ENCODE peak calls at places on chromosomes 13 and 19, in four cellular contexts. R, O, M and J are unnamed samples.
A peak's percentile ranks its signal among the peaks of the same experiment; 100 is the strongest.

GRCh38 chr19:43574424-43575155 is 737 bp downstream of the XRCC1 start:
- DNase-seq in O (no peak), R (no peak), M (no peak), J (no peak)

GRCh38 chr13:113742445-113743120 is 16.4 kb upstream of the TMEM255B start:
- DNase-seq in R (no peak), M (no peak), O (no peak), J (no peak)

GRCh38 chr13:33610471-33611015 is 207.4 kb upstream of the RFC3 start:
- DNase-seq in M (peak; percentile 95), O (no peak), R (no peak), J (peak; percentile 36)

GRCh38 chr19:16371540-16371986 is 46.9 kb downstream of the KLF2 start:
- DNase-seq in R (no peak), M (no peak), O (peak; percentile 79), J (no peak)

GRCh38 chr19:1239420-1239795 is 1.6 kb upstream of the CBARP start:
- DNase-seq in R (no peak), M (no peak), O (no peak), J (no peak)

GRCh38 chr13:27280009-27280646 is 9.5 kb downstream of the RASL11A start:
- DNase-seq in M (no peak), O (no peak), R (no peak), J (no peak)

GRCh38 chr13:97386832-97387486 is 47.0 kb upstream of the RAP2A start:
- DNase-seq in M (no peak), O (no peak), R (no peak), J (no peak)

GRCh38 chr19:8311461-8312260 is 3.5 kb upstream of the CD320 start:
- DNase-seq in M (no peak), O (no peak), R (no peak), J (no peak)

GRCh38 chr19:38569368-38569983 is 48.3 kb downstream of the MAP4K1 start:
- DNase-seq in M (peak; percentile 44), R (no peak), O (no peak), J (no peak)

GRCh38 chr13:71977028-71977427 is 110.0 kb upstream of the DACH1 start:
- DNase-seq in M (no peak), O (no peak), R (no peak), J (no peak)

GRCh38 chr19:51366999-51367564 is 894 bp upstream of the ETFB start:
- DNase-seq in O (no peak), R (peak; percentile 44), M (no peak), J (no peak)

DNA sequence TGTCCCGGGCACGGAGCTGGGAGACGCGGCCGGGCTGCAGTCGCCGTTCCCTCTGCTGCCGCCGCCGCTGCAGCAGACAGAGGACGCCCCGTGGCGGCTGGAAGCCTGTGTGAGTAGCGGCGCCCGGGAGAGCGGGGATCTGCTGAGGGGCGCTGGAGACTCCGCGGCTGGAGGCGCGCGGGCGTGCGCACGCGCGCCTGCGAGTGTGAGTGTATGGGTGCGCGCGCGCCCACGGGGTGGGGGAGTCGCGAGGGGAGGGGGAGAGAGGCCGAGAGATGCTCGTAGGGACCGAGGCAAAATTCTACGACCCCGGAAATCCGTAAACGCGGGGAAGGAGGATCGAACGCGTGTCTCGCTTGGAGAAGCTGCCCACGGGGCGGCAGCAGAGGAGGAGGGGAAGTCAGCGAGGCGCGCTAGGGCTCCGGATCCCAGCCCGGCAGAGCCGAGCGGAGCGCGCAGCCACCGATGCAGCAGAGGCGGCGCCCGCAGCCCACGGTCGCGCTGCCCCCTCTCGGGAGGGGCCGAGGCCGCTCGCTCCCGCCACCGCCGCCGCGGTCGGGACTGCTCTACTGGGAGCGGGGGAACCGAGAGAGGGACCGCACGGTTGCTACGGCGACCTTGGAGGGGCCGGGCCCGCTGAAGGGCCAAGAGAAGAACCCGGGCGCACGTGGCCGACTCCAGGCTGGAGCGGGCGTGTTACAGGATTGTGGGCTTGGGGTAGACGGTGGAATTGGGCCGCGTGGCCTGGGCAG is at the start of gene ENOX1:
- DNase-seq in R (peak; percentile 92), M (no peak), O (no peak), J (no peak)
- TF ChIP-seq TCF12 in R (no peak), M (no peak), O (no peak), J (no peak)

DNA sequence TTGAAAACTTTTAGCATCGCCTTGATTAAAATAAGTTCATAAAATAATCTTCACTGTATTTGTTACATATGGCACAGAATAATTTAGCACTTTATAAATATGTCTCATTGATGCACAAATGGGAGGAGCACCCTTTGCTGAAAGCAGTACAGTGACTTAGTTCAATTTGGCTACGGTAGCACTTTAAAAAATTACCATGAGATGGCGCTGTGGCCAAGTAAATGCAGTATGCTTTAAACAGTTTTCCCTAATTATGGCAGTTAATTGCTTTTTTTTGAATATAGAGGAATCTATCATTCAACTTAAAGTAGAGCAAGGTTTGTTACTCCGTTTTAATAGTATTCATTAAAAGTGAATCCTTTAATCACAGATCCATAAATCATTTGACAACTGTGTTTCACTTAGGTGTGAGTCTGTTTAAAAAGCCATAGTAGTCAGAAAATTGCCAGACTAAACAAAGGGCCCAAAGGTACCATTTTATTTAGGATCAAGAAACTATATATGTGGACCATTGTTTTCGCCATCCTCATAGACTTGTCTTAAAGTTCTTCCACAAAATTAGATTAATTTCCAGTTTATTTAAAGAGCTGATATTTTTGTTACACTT is 34.7 kb upstream of the ESD start:
- DNase-seq in M (peak; percentile 22), O (no peak), R (peak; percentile 33), J (peak; percentile 67)
- TF ChIP-seq TCF12 in M (no peak), O (no peak), R (no peak), J (no peak)

DNA sequence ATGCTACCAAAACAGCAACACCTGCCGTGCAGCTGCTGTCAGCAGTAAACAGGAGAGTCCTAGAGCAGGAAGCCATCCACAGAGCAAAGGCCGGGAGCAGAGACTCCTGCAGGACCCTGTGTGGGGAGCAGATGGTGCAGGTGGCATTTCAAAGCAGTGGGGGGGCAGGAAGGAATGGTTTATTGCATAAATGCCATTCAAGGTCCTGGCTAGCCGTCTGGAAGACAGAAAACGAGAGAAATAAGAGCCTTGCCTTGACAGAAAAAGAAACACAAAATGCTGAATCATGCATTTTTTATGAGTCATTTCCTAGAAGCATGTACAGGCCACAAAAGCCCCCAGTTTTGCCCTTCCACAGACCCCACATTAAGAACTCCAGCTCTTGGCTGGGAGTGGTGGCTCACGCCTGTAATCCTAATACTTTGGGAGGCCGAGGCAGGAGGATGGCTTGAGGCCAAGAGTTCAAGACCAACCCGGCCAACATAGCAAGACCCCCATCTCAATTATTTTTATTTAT is 5.4 kb downstream of the RSPH6A start:
- DNase-seq in M (no peak), O (no peak), R (no peak), J (no peak)
- TF ChIP-seq TCF12 in M (no peak), O (peak; percentile 78), R (peak; percentile 83), J (peak; percentile 83)

GRCh38 chr19:10412257-10412977 is 7.9 kb upstream of the PDE4A start:
- DNase-seq in O (peak; percentile 94), R (no peak), M (no peak), J (no peak)

GRCh38 chr19:10406191-10406590 is 2.8 kb upstream of the CDC37 start:
- DNase-seq in M (no peak), O (no peak), R (no peak), J (no peak)

GRCh38 chr19:10404888-10405808 is 1.8 kb upstream of the CDC37 start:
- DNase-seq in R (peak; percentile 42), O (no peak), M (no peak), J (no peak)

GRCh38 chr19:10407102-10407501 is 3.8 kb upstream of the CDC37 start:
- DNase-seq in M (no peak), O (no peak), R (no peak), J (no peak)

GRCh38 chr19:10408511-10409291 is 5.4 kb upstream of the CDC37 start:
- DNase-seq in M (no peak), O (no peak), R (peak; percentile 34), J (no peak)
- TF ChIP-seq TCF12 in M (no peak), O (peak; percentile 3), R (no peak), J (no peak)

GRCh38 chr13:37914781-37915391 is 45.3 kb upstream of the TRPC4 start:
- DNase-seq in M (no peak), O (no peak), R (no peak), J (no peak)

GRCh38 chr13:37923236-37923635 is 53.7 kb upstream of the TRPC4 start:
- DNase-seq in O (no peak), M (no peak), R (no peak), J (no peak)

GRCh38 chr13:37919329-37919880 is 49.8 kb upstream of the TRPC4 start:
- DNase-seq in O (no peak), R (no peak), M (no peak), J (no peak)

DNA sequence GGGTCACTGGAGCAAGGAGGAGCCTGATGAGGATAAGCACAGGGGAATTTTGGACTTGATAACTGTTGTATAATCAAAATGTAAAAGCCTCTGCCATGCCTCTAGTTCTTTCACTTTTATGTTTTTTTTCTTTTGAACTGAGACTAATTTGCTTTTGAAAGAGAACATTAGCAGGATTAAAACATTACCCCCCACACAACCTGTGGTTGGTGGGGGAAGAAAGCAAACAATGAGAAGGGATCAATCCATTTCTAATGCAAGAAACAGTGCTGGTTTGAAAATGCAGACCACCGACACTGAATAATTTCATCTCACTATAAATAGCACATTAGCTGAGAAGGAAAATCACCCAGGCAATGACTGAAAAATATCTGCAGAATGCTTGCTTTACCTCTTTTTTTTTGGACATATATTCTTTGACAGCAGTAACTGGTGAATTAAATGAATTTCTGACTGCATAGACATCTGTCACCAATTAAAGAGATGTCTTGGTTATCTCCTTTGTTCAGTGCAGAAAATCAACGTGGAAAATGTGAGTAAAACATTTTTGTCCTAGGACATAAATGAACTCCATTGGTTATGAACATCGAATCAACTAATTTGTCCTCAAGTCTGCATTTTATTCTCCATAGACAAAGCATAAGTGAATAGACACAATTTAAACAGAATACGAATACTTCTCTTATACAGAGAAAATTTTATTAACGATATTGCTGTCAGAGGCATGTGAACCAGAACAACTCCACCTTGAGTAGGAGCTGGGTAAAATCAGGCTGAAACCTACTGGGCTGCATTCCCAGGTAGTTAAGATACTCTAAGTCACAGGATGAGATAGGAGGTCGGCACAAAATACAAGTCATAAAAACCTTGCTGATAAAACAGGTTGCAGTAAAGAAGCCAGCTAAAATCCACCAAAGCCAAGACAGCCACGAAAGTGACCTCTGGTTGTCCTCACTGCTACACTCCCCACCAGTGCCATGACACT is 48.8 kb upstream of the TRPC4 start:
- DNase-seq in R (no peak), M (no peak), O (no peak), J (no peak)
- TF ChIP-seq TCF12 in R (no peak), M (no peak), O (no peak), J (no peak)

GRCh38 chr19:18898081-18898532 is 2.1 kb upstream of the CERS1 start:
- DNase-seq in R (peak; percentile 69), M (no peak), O (no peak), J (no peak)
- TF ChIP-seq TCF12 in R (no peak), M (no peak), O (no peak), J (no peak)